ENCODE peak calls at places on chromosomes 11 and 22, in four cellular contexts. O is mucosa of descending colon, S is body of pancreas, X is T-cell. U is an unnamed sample.

GRCh38 chr11:82858556-82859091 is 41.6 kb downstream of the PRCP start:
- DNase-seq in O (no peak), S (no peak), X (no peak), U (no peak)

GRCh38 chr11:8732748-8733241 is 50.2 kb downstream of the RPL27A start:
- DNase-seq in O (no peak), S (peak), X (no peak), U (no peak)

GRCh38 chr11:19935507-19935906 is 222.9 kb downstream of the NAV2 start:
- DNase-seq in O (no peak), S (no peak), X (no peak), U (no peak)

GRCh38 chr11:111360150-111361043 is 18.7 kb downstream of the POU2AF1 start:
- DNase-seq in O (peak), S (peak), X (no peak), U (no peak)

GRCh38 chr11:29959488-29959887 is 57.3 kb downstream of the KCNA4 start:
- DNase-seq in O (no peak), S (no peak), X (no peak), U (no peak)

GRCh38 chr11:126973051-126973450 is 27.5 kb downstream of the KIRREL3 start:
- DNase-seq in O (no peak), S (no peak), X (no peak), U (no peak)

GRCh38 chr22:37314315-37315046 is 32.2 kb downstream of the CYTH4 start:
- DNase-seq in O (no peak), S (no peak), X (peak), U (no peak)

GRCh38 chr11:74683279-74683871 is 47.9 kb downstream of the CHRDL2 start:
- DNase-seq in O (no peak), S (no peak), X (no peak), U (no peak)

GRCh38 chr11:73324665-73325035 is 16.6 kb downstream of the ARHGEF17 start:
- DNase-seq in O (no peak), S (no peak), X (no peak), U (no peak)

GRCh38 chr22:44147821-44148574 is 32.7 kb upstream of the PARVG start:
- DNase-seq in O (no peak), S (no peak), X (no peak), U (no peak)

GRCh38 chr11:62601114-62601363 is 626 bp downstream of the MTA2 start:
- DNase-seq in O (no peak), S (peak), X (peak), U (no peak)

GRCh38 chr11:119666061-119666460 is 62.9 kb downstream of the NECTIN1 start:
- DNase-seq in O (no peak), S (no peak), X (no peak), U (no peak)

GRCh38 chr11:94897330-94897768 is 76.0 kb downstream of the CWC15 start:
- DNase-seq in O (no peak), S (peak), X (peak), U (no peak)

GRCh38 chr11:120715239-120715638 is 203.7 kb downstream of the GRIK4 start:
- DNase-seq in O (no peak), S (no peak), X (no peak), U (no peak)

GRCh38 chr11:119107538-119108150 is 500 bp downstream of the C2CD2L start:
- DNase-seq in O (no peak), S (no peak), X (no peak), U (no peak)

GRCh38 chr22:25090225-25090651 is 109.4 kb upstream of the CRYBB3 start:
- DNase-seq in O (no peak), S (no peak), X (no peak), U (no peak)

GRCh38 chr11:15845261-15845660 is 511.1 kb downstream of the SOX6 start:
- DNase-seq in O (no peak), S (no peak), X (no peak), U (no peak)

GRCh38 chr11:97956904-97957303 is 1063.8 kb upstream of the CNTN5 start:
- DNase-seq in O (no peak), S (no peak), X (no peak), U (no peak)

GRCh38 chr11:112564228-112564955 is 303.7 kb upstream of the PLET1 start:
- DNase-seq in O (no peak), S (peak), X (no peak), U (no peak)

GRCh38 chr11:71223671-71224660 is 28.4 kb downstream of the SHANK2 start:
- DNase-seq in O (peak), S (no peak), X (no peak), U (no peak)

GRCh38 chr11:117606807-117607206 is 190.2 kb downstream of the DSCAML1 start:
- DNase-seq in O (no peak), S (no peak), X (no peak), U (no peak)

GRCh38 chr11:132423266-132423665 is 1052.9 kb downstream of the NTM start:
- DNase-seq in O (no peak), S (no peak), X (no peak), U (no peak)

GRCh38 chr11:45104006-45104789 is 42.2 kb upstream of the PRDM11 start:
- DNase-seq in O (no peak), S (no peak), X (no peak), U (no peak)

GRCh38 chr11:125312391-125312790 is 147.8 kb downstream of the PKNOX2 start:
- DNase-seq in O (no peak), S (no peak), X (no peak), U (no peak)

GRCh38 chr11:47518212-47518959 is 34.5 kb downstream of the CELF1 start:
- DNase-seq in O (no peak), S (no peak), X (no peak), U (no peak)

GRCh38 chr11:106197438-106197837 is 120.0 kb downstream of the AASDHPPT start:
- DNase-seq in O (no peak), S (no peak), X (no peak), U (no peak)